ENCODE peak calls at places on chromosomes 1 and 21, in six cellular contexts. W, Z, A, S, P and R are unnamed samples.

GRCh38 chr21:29304577-29304976 is 5.9 kb downstream of the BACH1 start:
- DNase-seq in Z (no peak), S (no peak), W (no peak), P (no peak), A (no peak), R (no peak)

GRCh38 chr1:110196917-110197782 is 13.0 kb upstream of the KCNC4 start:
- DNase-seq in A (no peak), P (peak), S (peak), W (peak), Z (peak), R (peak)

GRCh38 chr1:82534996-82535395 is 734.3 kb downstream of the ADGRL2 start:
- DNase-seq in W (no peak), A (no peak), P (no peak), S (no peak), Z (no peak), R (no peak)

GRCh38 chr1:15654091-15654690 is 29.9 kb upstream of the PLEKHM2 start:
- DNase-seq in P (no peak), Z (no peak), A (no peak), W (no peak), S (no peak), R (no peak)

GRCh38 chr1:182888736-182889531 is 49.8 kb downstream of the DHX9 start:
- DNase-seq in A (no peak), W (no peak), P (peak), Z (no peak), S (no peak), R (peak)

GRCh38 chr1:177620636-177621190 is 349.1 kb downstream of the SEC16B start:
- DNase-seq in A (no peak), P (no peak), S (no peak), W (no peak), Z (no peak), R (peak)

GRCh38 chr1:8373547-8374270 is 55.8 kb downstream of the SLC45A1 start:
- DNase-seq in P (no peak), S (no peak), Z (no peak), A (no peak), W (no peak), R (peak)

GRCh38 chr1:164754088-164754600 is 195.2 kb downstream of the PBX1 start:
- DNase-seq in W (no peak), A (no peak), S (no peak), Z (no peak), P (no peak), R (peak)

GRCh38 chr1:156726549-156727226 is 1.6 kb upstream of the METTL25B start:
- DNase-seq in Z (peak), A (no peak), P (peak), S (peak), W (no peak), R (peak)

GRCh38 chr1:5916572-5917280 is 75.5 kb downstream of the NPHP4 start:
- DNase-seq in W (peak), A (no peak), Z (no peak), P (no peak), S (no peak), R (no peak)

GRCh38 chr1:82086739-82087138 is 286.0 kb downstream of the ADGRL2 start:
- DNase-seq in S (no peak), W (no peak), P (no peak), Z (no peak), A (no peak), R (no peak)

DNA sequence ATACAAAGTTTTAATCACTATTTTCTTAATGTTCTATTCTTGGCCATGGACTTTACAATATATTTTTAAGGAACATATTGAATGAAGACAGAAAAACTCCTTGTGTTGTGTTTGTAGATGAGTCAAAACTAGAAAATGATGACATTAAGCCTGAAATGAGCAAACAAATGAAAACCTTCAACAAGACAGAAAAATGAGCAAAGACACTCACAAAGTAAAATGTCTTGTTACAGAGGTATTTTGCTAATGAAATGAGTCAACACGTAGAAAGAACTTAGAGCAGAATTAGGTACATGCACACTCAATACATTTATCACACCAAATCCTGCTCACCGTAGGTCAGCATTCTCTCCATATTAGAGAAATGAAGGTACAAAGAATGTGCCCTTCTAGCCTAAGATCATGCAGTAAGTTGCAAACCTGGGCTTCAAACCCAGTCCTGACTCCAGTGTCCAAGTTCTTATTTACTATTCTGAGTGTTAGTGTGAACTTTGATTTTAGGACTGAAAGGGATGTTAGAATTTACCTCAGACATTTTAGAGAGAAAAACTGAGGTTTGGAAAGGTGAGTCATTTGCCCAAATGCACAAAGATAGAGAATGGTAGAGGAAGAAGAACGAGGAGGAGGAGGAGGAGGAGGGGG is 133.9 kb upstream of the SGIP1 start:
- DNase-seq in S (no peak), W (no peak), Z (no peak), P (no peak), A (peak), R (peak)
- TF ChIP-seq POLR2A in S (no peak), W (no peak), Z (no peak), P (no peak), A (no peak), R (no peak)

GRCh38 chr1:94612081-94612480 is 70.5 kb upstream of the F3 start:
- DNase-seq in Z (no peak), A (no peak), P (no peak), W (no peak), S (no peak), R (no peak)
- TF ChIP-seq RFX5 in Z (no peak), A (no peak), P (no peak), W (no peak), S (no peak), R (no peak)

GRCh38 chr1:173603056-173603591 is at the start of gene SLC9C2:
- DNase-seq in Z (no peak), S (no peak), A (no peak), P (peak), W (no peak), R (peak)
- TF ChIP-seq POLR2A in Z (no peak), S (no peak), A (no peak), P (no peak), W (no peak), R (no peak)

GRCh38 chr21:45655071-45655470 is 11.5 kb downstream of the PCBP3 start:
- DNase-seq in S (no peak), P (no peak), W (no peak), A (no peak), Z (no peak), R (peak)
- TF ChIP-seq RFX5 in S (no peak), P (no peak), W (no peak), A (no peak), Z (no peak), R (no peak)

DNA sequence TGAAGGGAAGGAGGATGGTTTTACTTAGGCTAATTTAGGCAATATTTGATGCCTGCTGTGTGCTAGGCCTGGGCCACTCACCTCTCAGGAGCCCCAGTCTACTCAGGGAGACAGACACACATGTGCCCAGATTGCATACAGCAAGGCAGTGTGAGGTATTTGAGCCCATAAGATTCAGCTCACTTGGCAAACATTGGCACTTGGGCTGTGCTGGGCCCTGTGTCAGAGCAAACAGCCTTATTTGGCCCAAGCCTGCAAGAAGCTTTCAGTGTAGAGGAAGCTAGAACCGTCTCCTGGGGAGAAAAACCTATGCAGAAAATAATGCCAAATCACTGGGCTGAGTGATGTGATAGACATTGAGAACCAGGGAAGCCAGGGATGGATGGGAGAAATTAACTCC is 3.9 kb upstream of the SYNC start:
- DNase-seq in Z (no peak), W (no peak), A (no peak), S (no peak), P (no peak), R (no peak)
- TF ChIP-seq POLR2A in Z (no peak), W (no peak), A (no peak), S (no peak), P (no peak), R (no peak)